ENCODE peak calls at places on chromosomes 3 and 15, in four cellular contexts. L is CD14-positive monocyte, Z is neuronal stem cell, C is NCI-H526 treated with DMSO at 0.1 percent for 48 hours. E is an unnamed sample.

GRCh38 chr3:46239301-46239938 is 2.8 kb upstream of the CCR3 start:
- DNase-seq in L (no peak), Z (no peak), C (no peak), E (no peak)

GRCh38 chr3:135915206-135915605 is 50.3 kb upstream of the PPP2R3A start:
- DNase-seq in Z (no peak), C (no peak), L (no peak), E (no peak)

GRCh38 chr15:92527197-92527596 is 128.4 kb downstream of the FAM174B start:
- DNase-seq in C (no peak), L (no peak), Z (no peak), E (no peak)

GRCh38 chr3:140931016-140931454 is 10.6 kb upstream of the SLC25A36 start:
- DNase-seq in C (no peak), L (no peak), Z (no peak), E (no peak)

GRCh38 chr15:100101389-100102089 is 240.2 kb downstream of the ADAMTS17 start:
- DNase-seq in C (no peak), L (no peak), Z (no peak), E (no peak)

GRCh38 chr15:85408270-85408746 is 27.9 kb downstream of the AKAP13 start:
- DNase-seq in L (no peak), Z (no peak), C (no peak), E (no peak)

GRCh38 chr3:129120254-129121004 is 1.2 kb downstream of the RAB43 start:
- DNase-seq in L (peak; percentile 92), Z (peak; percentile 55), C (no peak), E (peak; percentile 95)

GRCh38 chr3:123440181-123440580 is 8.7 kb downstream of the ADCY5 start:
- DNase-seq in Z (no peak), L (no peak), C (no peak), E (no peak)

GRCh38 chr15:49902791-49903481 is 216.1 kb downstream of the ATP8B4 start:
- DNase-seq in C (no peak), Z (no peak), L (no peak), E (peak; percentile 84)

GRCh38 chr3:24100694-24101402 is 155.8 kb downstream of the NR1D2 start:
- DNase-seq in L (no peak), Z (no peak), C (no peak), E (no peak)

GRCh38 chr3:108404409-108404808 is 106.0 kb downstream of the MYH15 start:
- DNase-seq in C (no peak), L (no peak), Z (no peak), E (peak; percentile 11)

GRCh38 chr15:77107531-77108355 is 36.8 kb upstream of the TSPAN3 start:
- DNase-seq in L (no peak), C (peak; percentile 78), Z (peak; percentile 53), E (peak; percentile 75)

GRCh38 chr3:195905970-195906864 is 2.1 kb downstream of the TNK2 start:
- DNase-seq in C (no peak), Z (no peak), L (peak; percentile 46), E (no peak)

GRCh38 chr15:75902129-75902557 is 1.5 kb upstream of the FBXO22 start:
- DNase-seq in C (no peak), L (no peak), Z (peak; percentile 11), E (peak; percentile 94)

GRCh38 chr3:105355355-105356063 is 11.2 kb upstream of the ALCAM start:
- DNase-seq in L (no peak), C (no peak), Z (no peak), E (no peak)

GRCh38 chr3:188243124-188243795 is 89.3 kb downstream of the LPP start:
- DNase-seq in L (no peak), C (no peak), Z (no peak), E (no peak)

GRCh38 chr15:70152070-70152480 is 54.4 kb upstream of the TLE3 start:
- DNase-seq in C (no peak), Z (no peak), L (peak; percentile 65), E (peak; percentile 68)

GRCh38 chr15:80003171-80003570 is 32.2 kb upstream of the BCL2A1 start:
- DNase-seq in L (no peak), Z (no peak), C (no peak), E (no peak)

GRCh38 chr15:90529369-90530249 is at the start of gene CRTC3:
- DNase-seq in L (peak; percentile 46), Z (peak; percentile 35), C (peak; percentile 10), E (peak; percentile 61)

GRCh38 chr3:13767896-13768295 is 112.0 kb downstream of the WNT7A start:
- DNase-seq in Z (no peak), L (no peak), C (no peak), E (no peak)

GRCh38 chr3:127667119-127667681 is 5.6 kb upstream of the ABTB1 start:
- DNase-seq in L (no peak), C (no peak), Z (no peak), E (no peak)

GRCh38 chr3:15327941-15328340 is 4.4 kb downstream of the SH3BP5 start:
- DNase-seq in L (no peak), C (no peak), Z (no peak), E (no peak)

GRCh38 chr3:46393554-46394434 is 13.1 kb downstream of the CCR5AS start:
- DNase-seq in Z (no peak), L (no peak), C (no peak), E (no peak)

GRCh38 chr3:15277861-15278260 is 54.5 kb downstream of the SH3BP5 start:
- DNase-seq in Z (no peak), L (peak; percentile 22), C (no peak), E (no peak)

GRCh38 chr3:48727511-48727910 is 10.5 kb upstream of the IP6K2 start:
- DNase-seq in Z (no peak), L (no peak), C (no peak), E (no peak)

GRCh38 chr15:59998256-59999063 is 5.7 kb upstream of the FOXB1 start:
- DNase-seq in Z (peak; percentile 94), L (no peak), C (no peak), E (no peak)

GRCh38 chr3:185270262-185270955 is 16.6 kb upstream of the EHHADH start:
- DNase-seq in Z (no peak), L (no peak), C (peak; percentile 91), E (peak; percentile 43)

GRCh38 chr3:169811606-169812123 is 1.0 kb upstream of the LRRIQ4 start:
- DNase-seq in Z (no peak), C (peak; percentile 29), L (no peak), E (peak; percentile 32)

GRCh38 chr15:68699124-68699880 is 120.5 kb downstream of the CORO2B start:
- DNase-seq in L (no peak), C (no peak), Z (no peak), E (no peak)

E was measured in cardiac muscle cell.